ENCODE peak calls at places on chromosomes 12 and 14, in four cellular contexts. I, R, K and Q are unnamed samples. For H3K27me3, the result is how much of the 10 kb centered on the place peaks cover.

GRCh38 chr12:57037264-57037663 is 12.7 kb downstream of the MYO1A start:
- DNase-seq in I (no peak), R (no peak), K (no peak), Q (no peak)

GRCh38 chr14:23123419-23123818 is 4.4 kb upstream of the CEBPE start:
- DNase-seq in I (no peak), R (peak), K (no peak), Q (peak)

GRCh38 chr12:108560321-108560721 is 652 bp downstream of the SART3 start:
- DNase-seq in I (peak), R (no peak), K (no peak), Q (no peak)

GRCh38 chr14:41607966-41608663 is 1.4 kb downstream of the LRFN5 start:
- DNase-seq in I (no peak), R (peak), K (no peak), Q (no peak)

GRCh38 chr12:67710582-67710981 is 62.0 kb downstream of the DYRK2 start:
- DNase-seq in I (peak), R (no peak), K (peak), Q (no peak)

GRCh38 chr12:91506461-91506860 is 323.8 kb upstream of the DCN start:
- DNase-seq in I (no peak), R (no peak), K (no peak), Q (no peak)

GRCh38 chr12:104571328-104571727 is 114.6 kb downstream of the CHST11 start:
- DNase-seq in I (no peak), R (no peak), K (no peak), Q (no peak)

GRCh38 chr12:82555699-82556098 is 131.0 kb upstream of the TMTC2 start:
- DNase-seq in I (no peak), R (no peak), K (no peak), Q (no peak)

GRCh38 chr12:779745-780734 is 27.7 kb downstream of the WNK1 start:
- DNase-seq in I (peak), R (no peak), K (no peak), Q (no peak)

GRCh38 chr14:23559010-23559920 is 3.2 kb downstream of the THTPA start:
- DNase-seq in I (peak), R (no peak), K (no peak), Q (no peak)

GRCh38 chr14:72617391-72618011 is 276.4 kb downstream of the DPF3 start:
- DNase-seq in I (no peak), R (no peak), K (no peak), Q (no peak)

GRCh38 chr14:77026930-77027537 is 1.5 kb downstream of the IRF2BPL start:
- DNase-seq in I (peak), R (no peak), K (peak), Q (no peak)

GRCh38 chr12:125100551-125101434 is 35.6 kb downstream of the AACS start:
- DNase-seq in I (no peak), R (no peak), K (no peak), Q (no peak)

GRCh38 chr12:73964641-73965040 is 573.0 kb upstream of the ATXN7L3B start:
- DNase-seq in I (no peak), R (no peak), K (no peak), Q (no peak)

GRCh38 chr12:120534703-120535655 is 823 bp downstream of the RNF10 start:
- DNase-seq in I (peak), R (no peak), K (peak), Q (peak)

GRCh38 chr12:123059501-123059900 is 79.0 kb downstream of the ARL6IP4 start:
- DNase-seq in I (no peak), R (no peak), K (no peak), Q (no peak)

GRCh38 chr12:28253175-28253641 is 63.0 kb downstream of the CCDC91 start:
- DNase-seq in I (peak), R (no peak), K (no peak), Q (no peak)

GRCh38 chr12:94041833-94042232 is 106.5 kb upstream of the PLXNC1 start:
- DNase-seq in I (no peak), R (no peak), K (no peak), Q (no peak)

GRCh38 chr12:12350868-12351463 is 924 bp upstream of the MANSC1 start:
- DNase-seq in I (peak), R (no peak), K (peak), Q (no peak)

GRCh38 chr12:48051681-48052080 is 47.4 kb upstream of the COL2A1 start:
- DNase-seq in I (no peak), R (no peak), K (peak), Q (no peak)

GRCh38 chr14:58298880-58299664 is 717 bp downstream of the ARID4A start:
- DNase-seq in I (no peak), R (no peak), K (no peak), Q (peak)

GRCh38 chr12:67646775-67647174 is 1.8 kb upstream of the DYRK2 start:
- DNase-seq in I (no peak), R (no peak), K (no peak), Q (no peak)

GRCh38 chr14:53525608-53526007 is 372.5 kb upstream of the DDHD1 start:
- DNase-seq in I (no peak), R (no peak), K (no peak), Q (no peak)

GRCh38 chr12:113174461-113175384 is 10.6 kb downstream of the DDX54 start:
- DNase-seq in I (peak), R (peak), K (peak), Q (peak)

GRCh38 chr14:67410313-67410712 is 1.7 kb downstream of the PLEK2 start:
- DNase-seq in I (no peak), R (no peak), K (no peak), Q (no peak)

GRCh38 chr12:89494411-89495231 is 30.0 kb downstream of the GALNT4 start:
- DNase-seq in I (peak), R (no peak), K (no peak), Q (no peak)

GRCh38 chr14:21558703-21559063 is 21.2 kb downstream of the OR10G3 start:
- DNase-seq in I (no peak), R (no peak), K (no peak), Q (no peak)

GRCh38 chr12:82952946-82953345 is 266.2 kb downstream of the TMTC2 start:
- DNase-seq in I (no peak), R (no peak), K (no peak), Q (no peak)

GRCh38 chr12:24268663-24269186 is 319.3 kb upstream of the SOX5 start:
- DNase-seq in I (no peak), R (no peak), K (no peak), Q (no peak)

GRCh38 chr14:64702493-64703392 is 1.5 kb upstream of the PLEKHG3 start:
- DNase-seq in I (no peak), R (no peak), K (peak), Q (peak)

GRCh38 chr14:89779707-89780106 is 174.8 kb downstream of the EFCAB11 start:
- DNase-seq in I (no peak), R (no peak), K (no peak), Q (no peak)

GRCh38 chr12:2140858-2141519 is 88.2 kb downstream of the CACNA1C start:
- DNase-seq in I (no peak), R (no peak), K (no peak), Q (no peak)

GRCh38 chr12:2145433-2145832 is 92.6 kb downstream of the CACNA1C start:
- DNase-seq in I (no peak), R (no peak), K (no peak), Q (no peak)

GRCh38 chr12:2138871-2139308 is 86.1 kb downstream of the CACNA1C start:
- DNase-seq in I (peak), R (no peak), K (no peak), Q (no peak)

GRCh38 chr12:2139651-2140050 is 86.9 kb downstream of the CACNA1C start:
- DNase-seq in I (no peak), R (no peak), K (no peak), Q (no peak)

GRCh38 chr12:2142068-2142467 is 89.3 kb downstream of the CACNA1C start:
- DNase-seq in I (no peak), R (no peak), K (no peak), Q (no peak)
- H3K27me3 ChIP-seq in I (under half), R (under half), K (half or more), Q (under half)

GRCh38 chr12:132476038-132476414 is 13.9 kb upstream of the FBRSL1 start:
- DNase-seq in I (no peak), R (no peak), K (no peak), Q (no peak)

GRCh38 chr12:132477009-132477702 is 12.8 kb upstream of the FBRSL1 start:
- DNase-seq in I (no peak), R (no peak), K (no peak), Q (no peak)

GRCh38 chr12:132475304-132476037 is 14.5 kb upstream of the FBRSL1 start:
- DNase-seq in I (no peak), R (no peak), K (no peak), Q (no peak)

GRCh38 chr12:132477703-132478432 is 12.1 kb upstream of the FBRSL1 start:
- DNase-seq in I (no peak), R (no peak), K (no peak), Q (no peak)

GRCh38 chr12:132476421-132476820 is 13.5 kb upstream of the FBRSL1 start:
- DNase-seq in I (no peak), R (no peak), K (no peak), Q (no peak)
- H3K27me3 ChIP-seq in I (under half), R (under half), K (half or more), Q (under half)

GRCh38 chr14:39615352-39615751 is 183.1 kb upstream of the FBXO33 start:
- DNase-seq in I (no peak), R (no peak), K (no peak), Q (no peak)
- H3K27me3 ChIP-seq in I (under half), R (under half), K (under half), Q (under half)

DNA sequence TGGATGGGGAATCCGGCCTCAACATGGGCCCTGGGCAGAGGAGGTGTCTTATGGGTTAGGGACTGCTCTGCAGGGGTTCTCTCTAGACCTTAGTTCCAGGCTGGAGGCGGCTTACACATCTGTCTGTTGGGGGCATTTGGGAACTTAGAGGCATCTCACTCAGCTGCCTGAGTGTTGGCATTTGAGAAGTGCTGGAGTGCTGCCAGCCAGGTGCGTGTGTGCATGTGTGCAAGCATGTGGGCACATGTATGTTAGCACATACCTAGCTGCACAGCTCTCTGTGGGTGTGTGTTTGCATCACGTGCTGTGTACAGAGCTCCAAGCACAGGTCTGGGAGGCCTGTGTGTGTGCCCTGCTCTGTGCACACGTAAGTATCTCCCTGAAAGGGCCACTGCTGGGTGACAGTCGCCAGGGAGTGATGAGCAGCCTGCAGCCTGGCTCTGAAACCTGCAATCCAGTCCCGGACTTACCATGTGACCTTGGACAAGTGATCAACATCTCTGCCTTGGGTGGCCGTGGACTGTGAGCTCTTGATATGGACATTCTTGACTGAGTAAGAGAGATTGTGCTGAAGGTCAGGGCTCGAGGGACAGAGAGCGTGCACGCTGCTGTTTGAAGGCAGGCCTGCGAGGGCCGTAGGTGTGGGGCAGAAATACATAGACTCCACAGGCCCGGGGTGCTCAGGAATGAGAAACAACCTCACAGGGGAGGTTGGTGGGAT is 5.2 kb downstream of the LRTM2 start:
- DNase-seq in I (no peak), R (no peak), K (no peak), Q (no peak)
- H3K27me3 ChIP-seq in I (half or more), R (half or more), K (half or more), Q (under half)

GRCh38 chr12:49964849-49965624 is 3.4 kb downstream of the AQP5 start:
- DNase-seq in I (no peak), R (no peak), K (no peak), Q (no peak)
- H3K27me3 ChIP-seq in I (half or more), R (under half), K (under half), Q (under half)